ENCODE peak calls at places on chromosomes 1 and 21, in six cellular contexts. B is astrocyte, R is uterus, F is tibial nerve, T is cardiac muscle cell, H is BJ. C is an unnamed sample. For H3K36me3, the result is how much of the 10 kb centered on the place peaks cover.

GRCh38 chr1:22539510-22540118 is 23.7 kb upstream of the EPHA8 start:
- DNase-seq in B (no peak), R (no peak), F (no peak), T (no peak), H (no peak), C (no peak)

GRCh38 chr1:227774721-227775665 is 39.8 kb downstream of the SNAP47 start:
- DNase-seq in B (peak), R (peak), F (no peak), T (peak), H (no peak), C (peak)

GRCh38 chr1:168297019-168297418 is 16.3 kb downstream of the TBX19 start:
- DNase-seq in B (no peak), R (no peak), F (no peak), T (no peak), H (no peak), C (no peak)

GRCh38 chr1:39398278-39399010 is 93.0 kb upstream of the BMP8A start:
- DNase-seq in B (peak), R (peak), F (peak), T (peak), H (peak), C (peak)

GRCh38 chr1:115507256-115507589 is 134.5 kb upstream of the VANGL1 start:
- DNase-seq in B (peak), R (no peak), F (peak), T (peak), H (no peak), C (no peak)

GRCh38 chr1:9494936-9495758 is 44.1 kb upstream of the SLC25A33 start:
- DNase-seq in B (no peak), R (peak), F (peak), T (peak), H (no peak), C (peak)

GRCh38 chr21:27812279-27812678 is 845.4 kb upstream of the ADAMTS5 start:
- DNase-seq in B (no peak), R (no peak), F (no peak), T (no peak), H (no peak), C (no peak)

GRCh38 chr1:112247971-112248370 is 148.0 kb upstream of the CTTNBP2NL start:
- DNase-seq in B (no peak), R (no peak), F (no peak), T (no peak), H (no peak), C (no peak)

GRCh38 chr1:204651843-204652421 is 33.6 kb downstream of the LRRN2 start:
- DNase-seq in B (no peak), R (no peak), F (no peak), T (no peak), H (no peak), C (no peak)

GRCh38 chr1:228697209-228698016 is 37.9 kb upstream of the RHOU start:
- DNase-seq in B (peak), R (peak), F (peak), T (peak), H (no peak), C (peak)

GRCh38 chr1:39048745-39049370 is 22.7 kb downstream of the NDUFS5 start:
- DNase-seq in B (no peak), R (no peak), F (no peak), T (peak), H (no peak), C (no peak)

GRCh38 chr1:232851532-232851931 is 46.3 kb downstream of the MAP10 start:
- DNase-seq in B (no peak), R (no peak), F (no peak), T (no peak), H (no peak), C (no peak)

GRCh38 chr1:16613185-16614147 is at the start of gene NBPF1:
- DNase-seq in B (peak), R (peak), F (peak), T (peak), H (peak), C (peak)
- TF ChIP-seq CTCF in B (no peak), R (no peak), F (peak), T (no peak), H (peak), C (no peak)

GRCh38 chr1:96583903-96584302 is 137.7 kb upstream of the PTBP2 start:
- DNase-seq in B (no peak), R (no peak), F (no peak), T (no peak), H (no peak), C (no peak)

GRCh38 chr1:96581786-96582185 is 139.8 kb upstream of the PTBP2 start:
- DNase-seq in B (no peak), R (no peak), F (no peak), T (no peak), H (no peak), C (no peak)

DNA sequence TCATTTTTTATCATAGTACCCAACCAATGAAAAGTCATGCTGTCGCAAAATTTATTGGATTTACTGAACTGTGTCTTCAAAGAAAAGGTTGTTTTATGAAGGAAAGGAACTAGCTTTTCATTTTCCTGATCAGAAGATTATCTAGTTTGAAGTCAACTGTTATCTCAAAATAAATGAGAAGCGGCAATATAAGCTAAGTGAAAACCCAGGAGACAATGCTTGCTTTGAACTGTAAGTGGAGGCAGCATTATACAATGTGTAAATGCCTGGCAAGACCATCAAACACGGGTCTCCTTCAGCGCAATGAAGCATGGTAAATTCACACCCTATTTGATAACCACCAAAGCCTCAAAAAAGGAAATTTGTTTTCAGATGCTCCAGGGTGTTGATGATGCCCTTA is 134.4 kb upstream of the PTBP2 start:
- DNase-seq in B (no peak), R (no peak), F (no peak), T (no peak), H (no peak), C (no peak)
- H3K36me3 ChIP-seq in B (under half), R (under half), F (under half), T (under half), H (under half), C (under half)

GRCh38 chr1:107277022-107277421 is 136.2 kb downstream of the NTNG1 start:
- DNase-seq in B (peak), R (peak), F (peak), T (peak), H (peak), C (no peak)
- TF ChIP-seq CTCF in B (peak), R (peak), F (peak), T (peak), H (peak), C (peak)

GRCh38 chr21:33425825-33426224 is 22.6 kb downstream of the IFNGR2 start:
- DNase-seq in B (no peak), R (no peak), F (no peak), T (no peak), H (no peak), C (no peak)
- H3K36me3 ChIP-seq in B (under half), R (under half), F (under half), T (under half), H (under half), C (half or more)

C was measured in left lung.